ENCODE peak calls at places on chromosomes 12 and 14, in six cellular contexts. O is stimulated activated CD8-positive, alpha-beta memory T cell treated with anti-CD3 and anti-CD28 coated beads, Interleukin-4, amount 100 ng/mL, for 24 hours; R is cerebellar nuclear complex; B is NCI-H1105 treated with DMSO at 0.1 percent for 48 hours; Y is MV-4-11; A is CD8-positive, alpha-beta memory T cell. I is an unnamed sample.

GRCh38 chr12:6774557-6775062 is 2.3 kb downstream of the LAG3 start:
- DNase-seq in O (peak; percentile 39), R (no peak), B (no peak), Y (no peak), A (peak; percentile 55), I (no peak)

GRCh38 chr14:89748004-89748403 is 206.5 kb downstream of the EFCAB11 start:
- DNase-seq in O (no peak), R (no peak), B (no peak), Y (no peak), A (no peak), I (peak; percentile 42)

GRCh38 chr12:123271182-123271491 is 519 bp downstream of the CDK2AP1 start:
- DNase-seq in O (peak; percentile 53), R (no peak), B (peak; percentile 30), Y (peak; percentile 26), A (peak; percentile 62), I (no peak)

GRCh38 chr14:55911794-55912193 is 206.4 kb upstream of the PELI2 start:
- DNase-seq in O (no peak), R (no peak), B (no peak), Y (no peak), A (no peak), I (no peak)

GRCh38 chr14:65686761-65687160 is 274.2 kb downstream of the FUT8 start:
- DNase-seq in O (no peak), R (no peak), B (no peak), Y (no peak), A (no peak), I (no peak)

GRCh38 chr14:64438181-64438839 is 27.0 kb upstream of the AKAP5 start:
- DNase-seq in O (no peak), R (no peak), B (no peak), Y (no peak), A (no peak), I (no peak)

GRCh38 chr12:132470417-132470816 is 19.5 kb upstream of the FBRSL1 start:
- DNase-seq in O (no peak), R (no peak), B (no peak), Y (no peak), A (no peak), I (no peak)

GRCh38 chr14:90511252-90511651 is 114.4 kb downstream of the CALM1 start:
- DNase-seq in O (no peak), R (no peak), B (no peak), Y (no peak), A (no peak), I (no peak)

GRCh38 chr12:104091136-104091535 is 26.8 kb downstream of the HCFC2 start:
- DNase-seq in O (no peak), R (no peak), B (no peak), Y (no peak), A (no peak), I (no peak)

GRCh38 chr14:50475460-50475859 is 56.9 kb downstream of the MAP4K5 start:
- DNase-seq in O (no peak), R (no peak), B (no peak), Y (no peak), A (no peak), I (no peak)

GRCh38 chr14:68466491-68466977 is 326.3 kb downstream of the ZFP36L1 start:
- DNase-seq in O (no peak), R (no peak), B (no peak), Y (no peak), A (no peak), I (peak; percentile 91)

I was measured in esophagus muscularis mucosa.